ENCODE peak calls at places on chromosomes 11 and 22, in eight cellular contexts. H, F, X, C, L, Q, D and Z are unnamed samples.

GRCh38 chr11:65430406-65431217 is 8.0 kb downstream of the NEAT1 start:
- DNase-seq in X (no peak), L (no peak), F (peak; percentile 37), H (no peak), C (peak; percentile 25), Q (peak; percentile 26), D (peak; percentile 58), Z (peak; percentile 16)

GRCh38 chr11:113184498-113184897 is 129.9 kb upstream of the TTC12 start:
- DNase-seq in X (no peak), F (no peak), C (no peak), H (no peak), L (peak; percentile 82), Q (no peak), D (no peak), Z (no peak)

GRCh38 chr22:45914309-45914708 is 62.7 kb downstream of the WNT7B start:
- DNase-seq in F (no peak), L (no peak), H (no peak), C (no peak), Q (no peak), X (no peak), D (no peak), Z (no peak)

GRCh38 chr11:69640260-69640994 is 529 bp upstream of the CCND1 start:
- DNase-seq in H (no peak), Q (peak; percentile 49), D (peak; percentile 66), X (peak; percentile 72), C (peak; percentile 57), F (no peak), L (peak; percentile 55), Z (no peak)

GRCh38 chr11:35126879-35127576 is 11.9 kb upstream of the CD44 start:
- DNase-seq in Q (no peak), F (no peak), H (no peak), L (no peak), X (no peak), D (no peak), C (no peak), Z (no peak)

GRCh38 chr11:112453601-112454577 is 193.2 kb upstream of the PLET1 start:
- DNase-seq in C (peak; percentile 47), Q (peak; percentile 26), L (peak; percentile 67), H (no peak), D (no peak), F (no peak), X (peak; percentile 51), Z (peak; percentile 53)

GRCh38 chr11:59102259-59102765 is 4.7 kb upstream of the FAM111B start:
- DNase-seq in F (peak; percentile 49), C (peak; percentile 65), D (peak; percentile 69), X (peak; percentile 41), L (peak; percentile 52), Q (peak; percentile 66), H (no peak), Z (peak; percentile 75)

GRCh38 chr22:39135092-39135896 is 17.2 kb downstream of the CBX7 start:
- DNase-seq in D (peak; percentile 89), F (no peak), X (peak; percentile 82), Q (peak; percentile 44), L (no peak), C (no peak), H (no peak), Z (no peak)

GRCh38 chr11:131240421-131240820 is 130.0 kb upstream of the NTM start:
- DNase-seq in L (no peak), D (no peak), Q (no peak), H (no peak), X (no peak), C (no peak), F (no peak), Z (no peak)

GRCh38 chr11:113341388-113342165 is 27.2 kb downstream of the TTC12 start:
- DNase-seq in Q (no peak), F (no peak), L (no peak), D (no peak), X (no peak), C (no peak), H (no peak), Z (no peak)

GRCh38 chr11:115739121-115739520 is 234.9 kb upstream of the CADM1 start:
- DNase-seq in C (no peak), H (no peak), F (no peak), L (no peak), D (no peak), Q (no peak), X (no peak), Z (no peak)

GRCh38 chr11:101915811-101916291 is 471 bp downstream of the ANGPTL5 start:
- DNase-seq in C (no peak), Q (no peak), X (no peak), H (no peak), D (no peak), L (no peak), F (no peak), Z (no peak)

GRCh38 chr11:3341298-3341697 is 37.6 kb downstream of the ZNF195 start:
- DNase-seq in D (no peak), F (no peak), C (peak; percentile 73), L (peak; percentile 58), H (peak; percentile 47), X (no peak), Q (peak; percentile 72), Z (peak; percentile 68)

DNA sequence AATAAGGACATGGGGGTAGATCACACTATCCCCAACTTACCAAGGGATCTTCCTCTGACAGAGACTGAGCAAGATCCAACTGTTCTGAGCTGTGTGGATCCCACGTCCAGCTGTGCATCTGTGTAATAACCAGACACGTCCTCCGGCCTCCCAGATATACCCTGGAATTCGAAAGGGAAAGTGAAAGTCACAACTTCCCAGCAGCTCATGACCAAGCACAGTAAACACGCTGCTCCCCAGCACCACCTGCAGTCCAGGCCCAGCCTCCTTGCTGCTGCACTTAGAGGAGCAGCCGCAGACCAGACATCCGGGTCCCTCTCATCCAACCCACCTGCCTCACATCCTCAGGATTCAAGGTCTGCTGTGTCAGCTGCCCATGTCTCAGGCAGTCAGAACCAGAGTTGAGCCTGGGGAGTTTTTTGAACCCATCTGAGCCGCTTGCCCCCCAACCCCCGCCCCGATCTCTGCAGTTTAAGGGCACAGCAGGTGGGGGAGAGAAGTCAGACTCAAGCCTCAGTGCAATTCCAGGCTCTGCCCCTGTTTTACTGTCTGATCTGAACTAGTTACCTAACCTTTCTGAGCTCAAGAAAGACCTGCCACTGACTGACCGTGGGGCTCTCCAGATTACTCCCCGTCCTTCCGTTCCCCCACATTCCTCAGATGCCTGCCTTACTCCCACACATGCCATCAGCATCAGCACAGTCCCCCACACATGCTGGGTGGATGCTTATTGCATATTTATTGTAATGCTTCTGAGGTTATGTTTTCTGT is at the start of gene APOL2:
- DNase-seq in C (peak; percentile 90), L (peak; percentile 96), X (peak; percentile 92), Q (peak; percentile 92), F (peak; percentile 91), H (peak; percentile 90), D (peak; percentile 97), Z (peak; percentile 95)
- TF ChIP-seq POLR2A in C (no peak), L (peak; percentile 78), X (peak; percentile 88), Q (peak; percentile 87), F (peak; percentile 84), H (peak; percentile 71), D (peak; percentile 59), Z (no peak)

GRCh38 chr22:20199413-20199842 is 48.6 kb upstream of the CCDC188 start:
- DNase-seq in C (no peak), F (no peak), D (no peak), Q (no peak), L (no peak), H (no peak), X (no peak), Z (no peak)
- H3K9me3 ChIP-seq in C (no peaks in the 10 kb centered on the region), F (no peaks in the 10 kb centered on the region), D (no peaks in the 10 kb centered on the region), Q (no peaks in the 10 kb centered on the region), L (no peaks in the 10 kb centered on the region), H (no peaks in the 10 kb centered on the region), X (no peaks in the 10 kb centered on the region), Z (no peaks in the 10 kb centered on the region)

DNA sequence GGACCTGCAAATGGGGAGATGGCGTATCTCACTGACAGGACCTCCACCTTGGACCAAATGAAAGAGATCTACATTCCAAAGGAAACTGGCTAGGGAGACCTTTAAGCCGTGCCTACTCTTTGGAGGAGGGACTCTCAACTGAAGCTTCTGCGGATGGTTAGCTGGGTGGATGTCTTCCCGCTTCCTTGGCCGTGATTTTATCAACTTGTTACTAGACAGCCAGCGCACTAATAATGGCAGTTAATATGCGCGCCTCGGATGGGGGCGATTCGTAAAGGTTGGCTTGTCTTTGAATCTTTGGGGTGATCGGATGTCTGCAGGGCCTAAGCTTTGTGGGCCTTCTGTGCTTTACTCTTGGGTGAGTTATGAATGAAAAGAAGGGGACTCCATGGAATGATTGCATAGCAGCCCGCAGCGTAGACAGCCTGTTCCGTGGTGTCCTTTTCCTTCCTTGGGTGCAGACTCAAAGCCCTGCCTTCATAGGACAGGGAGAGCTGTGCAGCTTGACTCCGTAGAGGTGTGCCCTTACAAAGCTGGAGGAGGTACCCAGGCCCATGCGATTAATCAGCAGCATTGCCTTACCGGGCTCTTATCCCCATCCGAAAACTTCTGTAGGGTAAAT is 1.5 kb downstream of the ZNRF3 start:
- DNase-seq in C (no peak), F (no peak), L (no peak), X (no peak), Q (no peak), D (peak; percentile 20), H (no peak), Z (no peak)
- H3K27ac ChIP-seq in C (peak overlapping the region; percentile 20), F (no peak overlapping the region), L (no peak overlapping the region), X (no peak overlapping the region), Q (peak overlapping the region; percentile 89), D (peak overlapping the region; percentile 78), H (no peak overlapping the region), Z (no peak overlapping the region)

GRCh38 chr11:9756878-9757277 is 93.0 kb downstream of the SWAP70 start:
- DNase-seq in D (no peak), H (no peak), F (no peak), C (no peak), X (no peak), Q (no peak), L (no peak), Z (no peak)

GRCh38 chr11:9757809-9758675 is 94.2 kb downstream of the SWAP70 start:
- DNase-seq in Q (peak; percentile 92), D (peak; percentile 94), F (peak; percentile 91), L (peak; percentile 90), C (peak; percentile 88), X (peak; percentile 94), H (peak; percentile 91), Z (peak; percentile 89)

GRCh38 chr11:9755561-9755960 is 91.7 kb downstream of the SWAP70 start:
- DNase-seq in D (no peak), H (no peak), L (no peak), C (no peak), F (no peak), X (no peak), Q (no peak), Z (no peak)

GRCh38 chr11:9754041-9754471 is 90.2 kb downstream of the SWAP70 start:
- DNase-seq in F (no peak), C (no peak), X (no peak), D (no peak), Q (no peak), L (no peak), H (no peak), Z (no peak)

GRCh38 chr11:9756461-9756860 is 92.6 kb downstream of the SWAP70 start:
- DNase-seq in F (no peak), L (no peak), D (no peak), Q (no peak), H (no peak), C (no peak), X (no peak), Z (no peak)
- TF ChIP-seq POLR2A in F (no peak), L (no peak), D (no peak), Q (no peak), H (no peak), C (no peak), X (no peak), Z (no peak)

GRCh38 chr11:94528551-94528950 is 15.2 kb upstream of the FUT4 start:
- DNase-seq in C (no peak), L (no peak), D (no peak), X (no peak), F (no peak), Q (no peak), H (no peak), Z (no peak)
- H3K9me3 ChIP-seq in C (no peaks in the 10 kb centered on the region), L (no peaks in the 10 kb centered on the region), D (no peaks in the 10 kb centered on the region), X (no peaks in the 10 kb centered on the region), F (no peaks in the 10 kb centered on the region), Q (no peaks in the 10 kb centered on the region), H (no peaks in the 10 kb centered on the region), Z (no peaks in the 10 kb centered on the region)